ENCODE peak calls at places on chromosomes 16 and 17, in eight cellular contexts. D is PC-3, T is EL, I is T-helper 1 cell, G is Caki2, U is KBM-7, K is GM19239, E is C1 segment of cervical spinal cord. N is an unnamed sample.

GRCh38 chr17:78416311-78416711 is 37.9 kb downstream of the PGS1 start:
- DNase-seq in D (no peak), T (peak), I (no peak), G (no peak), U (no peak), K (no peak), E (no peak), N (no peak)

GRCh38 chr16:583815-584591 is 5.9 kb upstream of the RAB40C start:
- DNase-seq in D (no peak), T (no peak), I (no peak), G (no peak), U (no peak), K (no peak), E (no peak), N (no peak)

GRCh38 chr16:50616883-50617629 is 64.1 kb downstream of the SNX20 start:
- DNase-seq in D (no peak), T (no peak), I (no peak), G (no peak), U (no peak), K (no peak), E (no peak), N (no peak)

GRCh38 chr17:81384929-81385319 is 10.3 kb upstream of the BAHCC1 start:
- DNase-seq in D (no peak), T (no peak), I (no peak), G (no peak), U (no peak), K (no peak), E (no peak), N (no peak)

GRCh38 chr16:3876695-3877094 is 3.8 kb downstream of the CREBBP start:
- DNase-seq in D (no peak), T (peak), I (no peak), G (no peak), U (no peak), K (no peak), E (no peak), N (no peak)

GRCh38 chr16:22942812-22943211 is 128.8 kb downstream of the HS3ST2 start:
- DNase-seq in D (no peak), T (no peak), I (no peak), G (no peak), U (no peak), K (no peak), E (no peak), N (peak)

GRCh38 chr16:48014349-48015135 is 141.3 kb downstream of the ABCC12 start:
- DNase-seq in D (peak), T (peak), I (no peak), G (peak), U (no peak), K (no peak), E (no peak), N (no peak)

GRCh38 chr16:29857133-29857760 is 5.8 kb downstream of the CDIPT start:
- DNase-seq in D (no peak), T (peak), I (no peak), G (no peak), U (no peak), K (no peak), E (no peak), N (no peak)

GRCh38 chr17:69761767-69762321 is 313.2 kb upstream of the KCNJ16 start:
- DNase-seq in D (peak), T (peak), I (no peak), G (peak), U (no peak), K (no peak), E (no peak), N (peak)